ENCODE peak calls at places on chromosomes 6 and 20, in five cellular contexts. Y is MM.1S, K is DND-41, O is astrocyte, R is fibroblast of lung. Q is an unnamed sample.

GRCh38 chr6:158707120-158707519 is 57.3 kb downstream of the SYTL3 start:
- DNase-seq in O (peak; percentile 56), K (no peak), R (peak; percentile 53), Y (no peak), Q (no peak)

GRCh38 chr6:167856999-167857660 is 30.4 kb downstream of the AFDN start:
- DNase-seq in R (peak; percentile 60), O (peak; percentile 54), Y (no peak), K (no peak), Q (no peak)

GRCh38 chr6:97195117-97195516 is 87.9 kb downstream of the MMS22L start:
- DNase-seq in O (peak; percentile 63), R (peak; percentile 28), Y (no peak), K (no peak), Q (no peak)

GRCh38 chr6:7341989-7342742 is 29.2 kb upstream of the SSR1 start:
- DNase-seq in K (peak; percentile 44), R (no peak), Y (peak; percentile 61), O (no peak), Q (no peak)

GRCh38 chr20:10427060-10427692 is 6.8 kb downstream of the MKKS start:
- DNase-seq in R (peak; percentile 85), O (peak; percentile 51), K (peak; percentile 52), Y (peak; percentile 57), Q (no peak)

GRCh38 chr6:45423111-45423900 is 45.6 kb upstream of the SUPT3H start:
- DNase-seq in R (no peak), O (no peak), K (no peak), Y (peak; percentile 23), Q (no peak)

GRCh38 chr20:38893056-38893455 is 33.2 kb upstream of the FAM83D start:
- DNase-seq in K (no peak), R (no peak), O (no peak), Y (peak; percentile 25), Q (no peak)

GRCh38 chr6:1396952-1397868 is 7.8 kb downstream of the FOXF2 start:
- DNase-seq in O (peak; percentile 19), K (peak; percentile 69), Y (peak; percentile 78), R (peak; percentile 99), Q (no peak)

GRCh38 chr6:7691675-7692452 is 34.0 kb upstream of the BMP6 start:
- DNase-seq in Y (no peak), R (no peak), K (no peak), O (peak; percentile 60), Q (no peak)

GRCh38 chr6:112906737-112907136 is 559.6 kb downstream of the RFPL4B start:
- DNase-seq in Y (no peak), O (peak; percentile 100), R (peak; percentile 66), K (no peak), Q (no peak)

GRCh38 chr20:53409177-53409576 is 184.5 kb downstream of the ZNF217 start:
- DNase-seq in R (no peak), Y (no peak), K (no peak), O (no peak), Q (no peak)

GRCh38 chr20:15555913-15556312 is 1017.3 kb downstream of the KIF16B start:
- DNase-seq in Y (no peak), O (no peak), R (no peak), K (no peak), Q (no peak)

GRCh38 chr20:57682184-57683038 is 27.4 kb downstream of the PMEPA1 start:
- DNase-seq in O (no peak), K (no peak), Y (peak; percentile 79), R (no peak), Q (no peak)

GRCh38 chr6:70375882-70376281 is 37.4 kb upstream of the FAM135A start:
- DNase-seq in O (no peak), K (no peak), R (no peak), Y (no peak), Q (no peak)

GRCh38 chr6:49479308-49480004 is 16.3 kb downstream of the CENPQ start:
- DNase-seq in R (no peak), O (no peak), K (no peak), Y (no peak), Q (peak; percentile 34)

GRCh38 chr20:15236812-15237211 is 899.4 kb upstream of the FLRT3 start:
- DNase-seq in K (peak; percentile 62), O (peak; percentile 9), R (peak; percentile 33), Y (peak; percentile 43), Q (no peak)

GRCh38 chr6:14792118-14792955 is 453.5 kb upstream of the JARID2 start:
- DNase-seq in K (no peak), O (no peak), Y (no peak), R (no peak), Q (peak; percentile 98)

GRCh38 chr6:169701218-169701952 is 444 bp downstream of the WDR27 start:
- DNase-seq in O (peak; percentile 12), K (no peak), Y (no peak), R (no peak), Q (no peak)

GRCh38 chr20:61733891-61734732 is 331.6 kb downstream of the TAF4 start:
- DNase-seq in K (no peak), O (no peak), Y (no peak), R (no peak), Q (no peak)

GRCh38 chr6:4809999-4810918 is 34.1 kb downstream of the CDYL start:
- DNase-seq in K (no peak), R (peak; percentile 67), Y (no peak), O (peak; percentile 49), Q (no peak)

GRCh38 chr6:62528894-62529526 is 243.0 kb upstream of the KHDRBS2 start:
- DNase-seq in Y (no peak), K (no peak), O (no peak), R (no peak), Q (no peak)

GRCh38 chr6:14464049-14464448 is 346.5 kb downstream of the CD83 start:
- DNase-seq in R (peak; percentile 67), K (no peak), O (no peak), Y (no peak), Q (no peak)

GRCh38 chr6:37137201-37137880 is 32.6 kb upstream of the PIM1 start:
- DNase-seq in O (peak; percentile 99), Y (no peak), R (peak; percentile 95), K (no peak), Q (peak; percentile 63)

GRCh38 chr20:47669157-47669425 is 116.2 kb downstream of the SULF2 start:
- DNase-seq in O (no peak), R (no peak), Y (no peak), K (no peak), Q (no peak)

GRCh38 chr20:61929971-61930666 is 135.6 kb downstream of the TAF4 start:
- DNase-seq in O (no peak), Y (no peak), R (no peak), K (no peak), Q (no peak)

GRCh38 chr6:131828080-131828479 is 20.3 kb downstream of the ENPP1 start:
- DNase-seq in K (no peak), Y (no peak), R (no peak), O (no peak), Q (no peak)

GRCh38 chr6:128914051-128914450 is 31.1 kb downstream of the LAMA2 start:
- DNase-seq in Y (no peak), R (peak; percentile 31), O (no peak), K (no peak), Q (no peak)

GRCh38 chr20:43235998-43236397 is 46.3 kb upstream of the PTPRT start:
- DNase-seq in O (no peak), Y (no peak), R (no peak), K (no peak), Q (no peak)

GRCh38 chr6:41374618-41375590 is 39.5 kb downstream of the NCR2 start:
- DNase-seq in Y (no peak), O (no peak), K (no peak), R (no peak), Q (no peak)

GRCh38 chr6:16713597-16713996 is 47.7 kb downstream of the ATXN1 start:
- DNase-seq in R (no peak), K (no peak), Y (no peak), O (no peak), Q (no peak)
- H3K27ac ChIP-seq in R (peak overlapping the region; percentile 58), K (no peak overlapping the region), Y (no peak overlapping the region), O (peak overlapping the region; percentile 94), Q (no peak overlapping the region)

GRCh38 chr20:4011226-4011975 is 4.0 kb downstream of the RNF24 start:
- DNase-seq in Y (no peak), R (no peak), O (no peak), K (no peak), Q (no peak)

GRCh38 chr20:4009305-4009704 is 6.1 kb downstream of the RNF24 start:
- DNase-seq in K (no peak), R (no peak), O (no peak), Y (no peak), Q (no peak)

GRCh38 chr20:4013041-4013440 is 2.3 kb downstream of the RNF24 start:
- DNase-seq in K (no peak), O (no peak), Y (no peak), R (no peak), Q (no peak)

GRCh38 chr20:4014031-4014474 is 1.3 kb downstream of the RNF24 start:
- DNase-seq in K (peak; percentile 75), Y (peak; percentile 74), R (peak; percentile 87), O (peak; percentile 70), Q (no peak)

GRCh38 chr20:4012631-4013030 is 2.7 kb downstream of the RNF24 start:
- DNase-seq in K (no peak), R (peak; percentile 96), Y (no peak), O (peak; percentile 29), Q (no peak)
- H3K4me3 ChIP-seq in K (no peak overlapping the region), R (peak overlapping the region; percentile 88), Y (no peak overlapping the region), O (no peak overlapping the region), Q (peak overlapping the region; percentile 93)

GRCh38 chr6:11044712-11045167 is 635 bp upstream of the ELOVL2 start:
- DNase-seq in Y (no peak), K (no peak), O (no peak), R (no peak), Q (no peak)
- TF ChIP-seq EZH2 in Y (no peak), K (no peak), O (no peak), R (no peak), Q (no peak)

DNA sequence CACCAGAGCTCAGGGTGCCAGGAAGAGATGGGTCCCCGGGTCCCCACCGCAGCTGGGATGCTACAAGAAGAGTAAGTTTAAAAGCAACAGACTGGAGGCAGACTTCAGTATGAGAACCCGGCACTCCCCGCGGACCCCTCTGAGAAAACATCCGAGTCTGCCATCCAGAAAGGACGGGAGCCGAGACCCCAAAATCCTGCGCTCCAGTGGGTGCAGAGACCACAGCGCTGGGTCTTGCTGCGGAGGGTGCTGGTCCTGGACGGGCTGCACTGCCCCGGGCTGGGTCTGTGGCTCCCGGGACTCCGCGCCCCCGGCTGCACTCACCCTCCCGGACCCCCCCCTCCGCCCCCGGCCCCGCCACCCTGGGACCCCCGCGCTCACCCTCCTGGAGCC is 304 bp downstream of the HELZ2 start:
- DNase-seq in K (peak; percentile 35), O (no peak), Y (no peak), R (no peak), Q (no peak)
- H3K27ac ChIP-seq in K (peak overlapping the region; percentile 81), O (peak overlapping the region; percentile 41), Y (no peak overlapping the region), R (peak overlapping the region; percentile 83), Q (no peak overlapping the region)

Q was measured in SK-N-MC.